ENCODE peak calls at places on chromosome 5, in five cellular contexts. One of them, this sample, is unnamed.

GRCh38 chr5:168314735-168315411 is 23.4 kb downstream of the WWC1 start:
- DNase-seq in cardiac muscle cell: peak
- DNase-seq in activated CD4-positive, alpha-beta T cell treated with anti-CD3 and anti-CD28 coated beads, Interleukin-2, amount 50 U/mL, for 48 hours: no peak
- DNase-seq in mucosa of gallbladder: peak
- DNase-seq in nephron progenitor cell: no peak
- DNase-seq in this sample: peak

GRCh38 chr5:42772265-42772993 is 15.8 kb downstream of the CCDC152 start:
- DNase-seq in cardiac muscle cell: peak
- DNase-seq in activated CD4-positive, alpha-beta T cell treated with anti-CD3 and anti-CD28 coated beads, Interleukin-2, amount 50 U/mL, for 48 hours: no peak
- DNase-seq in mucosa of gallbladder: no peak
- DNase-seq in nephron progenitor cell: no peak
- DNase-seq in this sample: no peak

GRCh38 chr5:132134384-132134783 is 60.8 kb downstream of the CSF2 start:
- DNase-seq in cardiac muscle cell: peak
- DNase-seq in activated CD4-positive, alpha-beta T cell treated with anti-CD3 and anti-CD28 coated beads, Interleukin-2, amount 50 U/mL, for 48 hours: no peak
- DNase-seq in mucosa of gallbladder: no peak
- DNase-seq in nephron progenitor cell: no peak
- DNase-seq in this sample: peak

GRCh38 chr5:61357745-61358144 is 25.7 kb downstream of the ZSWIM6 start:
- DNase-seq in cardiac muscle cell: peak
- DNase-seq in activated CD4-positive, alpha-beta T cell treated with anti-CD3 and anti-CD28 coated beads, Interleukin-2, amount 50 U/mL, for 48 hours: peak
- DNase-seq in mucosa of gallbladder: no peak
- DNase-seq in nephron progenitor cell: no peak
- DNase-seq in this sample: peak

GRCh38 chr5:168273056-168273980 is 18.1 kb upstream of the WWC1 start:
- DNase-seq in cardiac muscle cell: no peak
- DNase-seq in activated CD4-positive, alpha-beta T cell treated with anti-CD3 and anti-CD28 coated beads, Interleukin-2, amount 50 U/mL, for 48 hours: no peak
- DNase-seq in mucosa of gallbladder: no peak
- DNase-seq in nephron progenitor cell: no peak
- DNase-seq in this sample: no peak

GRCh38 chr5:43386960-43387362 is 25.2 kb downstream of the CCL28 start:
- DNase-seq in cardiac muscle cell: no peak
- DNase-seq in activated CD4-positive, alpha-beta T cell treated with anti-CD3 and anti-CD28 coated beads, Interleukin-2, amount 50 U/mL, for 48 hours: no peak
- DNase-seq in mucosa of gallbladder: no peak
- DNase-seq in nephron progenitor cell: no peak
- DNase-seq in this sample: no peak

GRCh38 chr5:172186114-172186695 is 1.8 kb downstream of the STK10 start:
- DNase-seq in cardiac muscle cell: no peak
- DNase-seq in activated CD4-positive, alpha-beta T cell treated with anti-CD3 and anti-CD28 coated beads, Interleukin-2, amount 50 U/mL, for 48 hours: no peak
- DNase-seq in mucosa of gallbladder: no peak
- DNase-seq in nephron progenitor cell: no peak
- DNase-seq in this sample: no peak

GRCh38 chr5:16773990-16774389 is 157.2 kb upstream of the RETREG1 start:
- DNase-seq in cardiac muscle cell: peak
- DNase-seq in activated CD4-positive, alpha-beta T cell treated with anti-CD3 and anti-CD28 coated beads, Interleukin-2, amount 50 U/mL, for 48 hours: no peak
- DNase-seq in mucosa of gallbladder: no peak
- DNase-seq in nephron progenitor cell: no peak
- DNase-seq in this sample: no peak

GRCh38 chr5:179763215-179763945 is 30.4 kb upstream of the LTC4S start:
- DNase-seq in cardiac muscle cell: peak
- DNase-seq in activated CD4-positive, alpha-beta T cell treated with anti-CD3 and anti-CD28 coated beads, Interleukin-2, amount 50 U/mL, for 48 hours: peak
- DNase-seq in mucosa of gallbladder: peak
- DNase-seq in nephron progenitor cell: peak
- DNase-seq in this sample: peak

GRCh38 chr5:105506692-105507277 is 1944.2 kb upstream of the NUDT12 start:
- DNase-seq in cardiac muscle cell: peak
- DNase-seq in activated CD4-positive, alpha-beta T cell treated with anti-CD3 and anti-CD28 coated beads, Interleukin-2, amount 50 U/mL, for 48 hours: no peak
- DNase-seq in mucosa of gallbladder: no peak
- DNase-seq in nephron progenitor cell: peak
- DNase-seq in this sample: peak

GRCh38 chr5:88256872-88257271 is 11.8 kb downstream of the TMEM161B start:
- DNase-seq in cardiac muscle cell: no peak
- DNase-seq in activated CD4-positive, alpha-beta T cell treated with anti-CD3 and anti-CD28 coated beads, Interleukin-2, amount 50 U/mL, for 48 hours: no peak
- DNase-seq in mucosa of gallbladder: no peak
- DNase-seq in nephron progenitor cell: no peak
- DNase-seq in this sample: peak

GRCh38 chr5:62134811-62135210 is 171.2 kb upstream of the KIF2A start:
- DNase-seq in cardiac muscle cell: no peak
- DNase-seq in activated CD4-positive, alpha-beta T cell treated with anti-CD3 and anti-CD28 coated beads, Interleukin-2, amount 50 U/mL, for 48 hours: no peak
- DNase-seq in mucosa of gallbladder: no peak
- DNase-seq in nephron progenitor cell: no peak
- DNase-seq in this sample: no peak

GRCh38 chr5:17304282-17304681 is 86.9 kb downstream of the BASP1 start:
- DNase-seq in cardiac muscle cell: peak
- DNase-seq in activated CD4-positive, alpha-beta T cell treated with anti-CD3 and anti-CD28 coated beads, Interleukin-2, amount 50 U/mL, for 48 hours: no peak
- DNase-seq in mucosa of gallbladder: no peak
- DNase-seq in nephron progenitor cell: no peak
- DNase-seq in this sample: no peak

GRCh38 chr5:107557051-107557658 is 113.6 kb downstream of the EFNA5 start:
- DNase-seq in cardiac muscle cell: no peak
- DNase-seq in activated CD4-positive, alpha-beta T cell treated with anti-CD3 and anti-CD28 coated beads, Interleukin-2, amount 50 U/mL, for 48 hours: no peak
- DNase-seq in mucosa of gallbladder: no peak
- DNase-seq in nephron progenitor cell: peak
- DNase-seq in this sample: peak

GRCh38 chr5:85108471-85108870 is 723.8 kb upstream of the EDIL3 start:
- DNase-seq in cardiac muscle cell: no peak
- DNase-seq in activated CD4-positive, alpha-beta T cell treated with anti-CD3 and anti-CD28 coated beads, Interleukin-2, amount 50 U/mL, for 48 hours: no peak
- DNase-seq in mucosa of gallbladder: no peak
- DNase-seq in nephron progenitor cell: no peak
- DNase-seq in this sample: no peak

GRCh38 chr5:53239301-53239990 is 129.9 kb upstream of the MOCS2 start:
- DNase-seq in cardiac muscle cell: peak
- DNase-seq in activated CD4-positive, alpha-beta T cell treated with anti-CD3 and anti-CD28 coated beads, Interleukin-2, amount 50 U/mL, for 48 hours: no peak
- DNase-seq in mucosa of gallbladder: no peak
- DNase-seq in nephron progenitor cell: no peak
- DNase-seq in this sample: no peak

GRCh38 chr5:41968153-41968723 is 43.2 kb downstream of the FBXO4 start:
- DNase-seq in cardiac muscle cell: no peak
- DNase-seq in activated CD4-positive, alpha-beta T cell treated with anti-CD3 and anti-CD28 coated beads, Interleukin-2, amount 50 U/mL, for 48 hours: no peak
- DNase-seq in mucosa of gallbladder: no peak
- DNase-seq in nephron progenitor cell: no peak
- DNase-seq in this sample: no peak

This sample was measured in Caco-2.